ENCODE peak calls at places on chromosomes 11 and 22, in four cellular contexts. One of them, this sample, is unnamed.

GRCh38 chr11:67022961-67023956 is at the start of gene SYT12:
- DNase-seq in activated CD4-positive, alpha-beta T cell treated with anti-CD3 and anti-CD28 coated beads, Interleukin-2, amount 50 U/mL, for 1 hour: no peak
- DNase-seq in iPS DF 19.7: no peak
- DNase-seq in ELF-1: no peak
- DNase-seq in this sample: no peak

GRCh38 chr11:88338223-88338661 is 706 bp upstream of the CTSC start:
- DNase-seq in activated CD4-positive, alpha-beta T cell treated with anti-CD3 and anti-CD28 coated beads, Interleukin-2, amount 50 U/mL, for 1 hour: peak
- DNase-seq in iPS DF 19.7: no peak
- DNase-seq in ELF-1: peak
- DNase-seq in this sample: no peak

GRCh38 chr11:7904910-7905309 is 26.2 kb downstream of the OR10A6 start:
- DNase-seq in activated CD4-positive, alpha-beta T cell treated with anti-CD3 and anti-CD28 coated beads, Interleukin-2, amount 50 U/mL, for 1 hour: no peak
- DNase-seq in ELF-1: peak
- DNase-seq in iPS DF 19.7: no peak
- DNase-seq in this sample: no peak

GRCh38 chr22:34324763-34325162 is 404.5 kb upstream of the LARGE1 start:
- DNase-seq in activated CD4-positive, alpha-beta T cell treated with anti-CD3 and anti-CD28 coated beads, Interleukin-2, amount 50 U/mL, for 1 hour: no peak
- DNase-seq in iPS DF 19.7: no peak
- DNase-seq in ELF-1: no peak
- DNase-seq in this sample: no peak

GRCh38 chr11:3022982-3023381 is 30.9 kb upstream of the NAP1L4 start:
- DNase-seq in activated CD4-positive, alpha-beta T cell treated with anti-CD3 and anti-CD28 coated beads, Interleukin-2, amount 50 U/mL, for 1 hour: no peak
- DNase-seq in ELF-1: no peak
- DNase-seq in iPS DF 19.7: no peak
- DNase-seq in this sample: no peak

GRCh38 chr11:45855308-45855707 is 8.0 kb downstream of the CRY2 start:
- DNase-seq in activated CD4-positive, alpha-beta T cell treated with anti-CD3 and anti-CD28 coated beads, Interleukin-2, amount 50 U/mL, for 1 hour: no peak
- DNase-seq in iPS DF 19.7: no peak
- DNase-seq in ELF-1: no peak
- DNase-seq in this sample: no peak

GRCh38 chr11:119671048-119671447 is 58.0 kb downstream of the NECTIN1 start:
- DNase-seq in iPS DF 19.7: no peak
- DNase-seq in activated CD4-positive, alpha-beta T cell treated with anti-CD3 and anti-CD28 coated beads, Interleukin-2, amount 50 U/mL, for 1 hour: no peak
- DNase-seq in ELF-1: no peak
- DNase-seq in this sample: no peak

GRCh38 chr11:75326439-75326810 is 25.0 kb downstream of the ARRB1 start:
- DNase-seq in activated CD4-positive, alpha-beta T cell treated with anti-CD3 and anti-CD28 coated beads, Interleukin-2, amount 50 U/mL, for 1 hour: no peak
- DNase-seq in ELF-1: no peak
- DNase-seq in iPS DF 19.7: no peak
- DNase-seq in this sample: no peak

GRCh38 chr11:134371436-134372185 is 39.8 kb downstream of the GLB1L2 start:
- DNase-seq in iPS DF 19.7: no peak
- DNase-seq in activated CD4-positive, alpha-beta T cell treated with anti-CD3 and anti-CD28 coated beads, Interleukin-2, amount 50 U/mL, for 1 hour: no peak
- DNase-seq in ELF-1: no peak
- DNase-seq in this sample: no peak

GRCh38 chr22:43269325-43270040 is 73.7 kb downstream of the SCUBE1 start:
- DNase-seq in iPS DF 19.7: no peak
- DNase-seq in ELF-1: no peak
- DNase-seq in activated CD4-positive, alpha-beta T cell treated with anti-CD3 and anti-CD28 coated beads, Interleukin-2, amount 50 U/mL, for 1 hour: no peak
- DNase-seq in this sample: no peak

GRCh38 chr11:113393501-113393985 is 6.0 kb downstream of the ANKK1 start:
- DNase-seq in activated CD4-positive, alpha-beta T cell treated with anti-CD3 and anti-CD28 coated beads, Interleukin-2, amount 50 U/mL, for 1 hour: no peak
- DNase-seq in iPS DF 19.7: no peak
- DNase-seq in ELF-1: no peak
- DNase-seq in this sample: no peak

GRCh38 chr11:13030857-13031256 is 21.7 kb downstream of the RASSF10 start:
- DNase-seq in iPS DF 19.7: no peak
- DNase-seq in ELF-1: no peak
- DNase-seq in activated CD4-positive, alpha-beta T cell treated with anti-CD3 and anti-CD28 coated beads, Interleukin-2, amount 50 U/mL, for 1 hour: no peak
- DNase-seq in this sample: no peak

GRCh38 chr11:84780689-84781293 is 846.4 kb downstream of the DLG2 start:
- DNase-seq in iPS DF 19.7: no peak
- DNase-seq in activated CD4-positive, alpha-beta T cell treated with anti-CD3 and anti-CD28 coated beads, Interleukin-2, amount 50 U/mL, for 1 hour: no peak
- DNase-seq in ELF-1: no peak
- DNase-seq in this sample: no peak

GRCh38 chr11:6307879-6308278 is 12.4 kb downstream of the CAVIN3 start:
- DNase-seq in activated CD4-positive, alpha-beta T cell treated with anti-CD3 and anti-CD28 coated beads, Interleukin-2, amount 50 U/mL, for 1 hour: no peak
- DNase-seq in iPS DF 19.7: no peak
- DNase-seq in ELF-1: no peak
- DNase-seq in this sample: no peak

GRCh38 chr11:9747816-9748215 is 83.9 kb downstream of the SWAP70 start:
- DNase-seq in ELF-1: no peak
- DNase-seq in activated CD4-positive, alpha-beta T cell treated with anti-CD3 and anti-CD28 coated beads, Interleukin-2, amount 50 U/mL, for 1 hour: no peak
- DNase-seq in iPS DF 19.7: no peak
- DNase-seq in this sample: no peak

GRCh38 chr22:39362932-39363331 is 13.1 kb downstream of the SYNGR1 start:
- DNase-seq in iPS DF 19.7: no peak
- DNase-seq in activated CD4-positive, alpha-beta T cell treated with anti-CD3 and anti-CD28 coated beads, Interleukin-2, amount 50 U/mL, for 1 hour: no peak
- DNase-seq in ELF-1: peak
- DNase-seq in this sample: no peak

GRCh38 chr11:68312780-68313573 is 586 bp downstream of the LRP5 start:
- DNase-seq in iPS DF 19.7: no peak
- DNase-seq in activated CD4-positive, alpha-beta T cell treated with anti-CD3 and anti-CD28 coated beads, Interleukin-2, amount 50 U/mL, for 1 hour: no peak
- DNase-seq in ELF-1: no peak
- DNase-seq in this sample: no peak

GRCh38 chr11:15565846-15566245 is 451.1 kb downstream of the INSC start:
- DNase-seq in ELF-1: no peak
- DNase-seq in activated CD4-positive, alpha-beta T cell treated with anti-CD3 and anti-CD28 coated beads, Interleukin-2, amount 50 U/mL, for 1 hour: no peak
- DNase-seq in iPS DF 19.7: no peak
- DNase-seq in this sample: peak

GRCh38 chr11:64763804-64764611 is 4.2 kb upstream of the PYGM start:
- DNase-seq in iPS DF 19.7: no peak
- DNase-seq in activated CD4-positive, alpha-beta T cell treated with anti-CD3 and anti-CD28 coated beads, Interleukin-2, amount 50 U/mL, for 1 hour: peak
- DNase-seq in ELF-1: peak
- DNase-seq in this sample: no peak

This sample was measured in H1.